ENCODE peak calls at places on chromosomes 1 and 21, in ten cellular contexts. R is heart left ventricle, B is upper lobe of right lung, I is GM23248, T is heart right ventricle, F is colonic mucosa, O is NT2/D1, V is Peyer's patch, M is prostate gland, X is mucosa of descending colon. G is an unnamed sample.

GRCh38 chr1:39919545-39919944 is 17.8 kb upstream of the MYCL start:
- DNase-seq in X (peak; percentile 46), M (peak; percentile 58), I (peak; percentile 78), B (peak; percentile 77), V (no peak), T (no peak), R (no peak), O (peak; percentile 83), F (peak; percentile 48), G (peak; percentile 63)

GRCh38 chr1:209655832-209656231 is 3.6 kb upstream of the LAMB3 start:
- DNase-seq in X (no peak), F (peak; percentile 31), I (peak; percentile 31), O (no peak), R (no peak), T (no peak), V (peak; percentile 65), B (no peak), M (no peak), G (no peak)

GRCh38 chr1:48493970-48494769 is 22.2 kb upstream of the SPATA6 start:
- DNase-seq in M (peak; percentile 51), T (no peak), O (no peak), X (peak; percentile 24), B (no peak), I (peak; percentile 93), R (no peak), V (no peak), F (peak; percentile 34), G (no peak)

GRCh38 chr21:29649370-29649963 is 290.3 kb downstream of the GRIK1 start:
- DNase-seq in F (no peak), I (no peak), V (no peak), T (no peak), X (no peak), R (no peak), B (no peak), O (no peak), M (no peak), G (no peak)

GRCh38 chr1:11918779-11919519 is 7.3 kb downstream of the KIAA2013 start:
- DNase-seq in R (peak; percentile 79), I (peak; percentile 96), F (no peak), X (no peak), M (peak; percentile 62), B (no peak), T (peak; percentile 61), O (no peak), V (no peak), G (no peak)

GRCh38 chr1:110112656-110113055 is 413 bp downstream of the UBL4B start:
- DNase-seq in F (no peak), M (no peak), B (no peak), X (no peak), O (no peak), I (no peak), T (no peak), V (no peak), R (no peak), G (no peak)

GRCh38 chr1:241808265-241808664 is 39.7 kb upstream of the EXO1 start:
- DNase-seq in F (no peak), O (no peak), M (no peak), B (no peak), T (no peak), V (no peak), X (no peak), R (no peak), I (no peak), G (no peak)

GRCh38 chr21:17427831-17428483 is 84.9 kb upstream of the CXADR start:
- DNase-seq in I (no peak), T (no peak), F (no peak), B (no peak), R (no peak), X (no peak), M (no peak), V (no peak), O (no peak), G (no peak)

GRCh38 chr1:117067528-117068370 is 7.6 kb downstream of the TTF2 start:
- DNase-seq in R (peak; percentile 43), B (no peak), V (no peak), I (peak; percentile 80), F (peak; percentile 34), O (peak; percentile 27), T (no peak), X (peak; percentile 42), M (peak; percentile 34), G (no peak)

GRCh38 chr21:42016364-42016985 is 6.3 kb upstream of the ZBTB21 start:
- DNase-seq in I (no peak), V (no peak), O (no peak), M (no peak), X (no peak), T (no peak), B (no peak), F (no peak), R (no peak), G (no peak)

GRCh38 chr21:32172106-32172505 is 106.7 kb downstream of the MIS18A start:
- DNase-seq in F (no peak), X (no peak), O (no peak), M (no peak), I (no peak), B (no peak), V (no peak), T (no peak), R (no peak), G (no peak)

GRCh38 chr21:43206231-43207042 is 37.6 kb downstream of the CRYAA start:
- DNase-seq in I (no peak), X (peak; percentile 10), R (peak; percentile 3), F (peak; percentile 12), V (no peak), B (peak; percentile 53), M (peak; percentile 3), T (no peak), O (no peak), G (no peak)

GRCh38 chr1:92749024-92749634 is 35.8 kb downstream of the EVI5 start:
- DNase-seq in V (no peak), F (peak; percentile 63), X (no peak), R (peak; percentile 16), I (peak; percentile 84), B (no peak), M (peak; percentile 15), T (no peak), O (peak; percentile 13), G (no peak)

DNA sequence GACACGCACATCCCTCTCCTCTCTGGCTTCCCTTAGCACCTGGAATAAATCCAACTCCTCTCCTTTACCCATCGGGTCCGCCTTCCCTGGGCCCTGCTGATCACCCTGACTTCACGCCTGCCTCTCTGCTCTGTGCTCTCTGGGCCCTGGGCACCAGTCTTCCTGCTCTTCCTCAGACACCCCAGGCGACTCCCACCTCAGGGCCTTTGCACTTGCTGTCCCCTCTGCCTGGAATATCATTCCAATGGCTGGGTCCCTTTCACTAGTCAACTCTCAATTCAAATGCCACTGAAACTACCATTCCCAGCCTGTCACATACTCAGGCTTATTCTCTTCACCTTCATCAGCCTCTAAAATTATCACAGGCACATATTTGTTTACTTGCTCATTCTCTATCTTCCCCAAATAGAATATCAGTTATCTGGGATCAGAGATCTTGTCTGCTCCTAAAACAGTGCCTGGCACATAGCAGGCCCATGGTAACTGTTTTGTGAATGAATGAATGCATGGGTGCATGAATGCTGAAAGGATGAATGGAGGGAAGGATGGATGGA is 27.2 kb upstream of the SELENON start:
- DNase-seq in T (no peak), B (no peak), M (no peak), V (no peak), R (no peak), F (no peak), X (no peak), I (no peak), O (no peak), G (no peak)
- H3K4me1 ChIP-seq in T (peaks cover 52% of the 10 kb centered on the region), B (peaks cover 21% of the 10 kb centered on the region), M (peaks cover 35% of the 10 kb centered on the region), V (peaks cover 14% of the 10 kb centered on the region), R (peaks cover 50% of the 10 kb centered on the region), F (peaks cover 16% of the 10 kb centered on the region), X (peaks cover 23% of the 10 kb centered on the region), I (no peaks in the 10 kb centered on the region), O (peaks cover 27% of the 10 kb centered on the region), G (peaks cover 27% of the 10 kb centered on the region)

DNA sequence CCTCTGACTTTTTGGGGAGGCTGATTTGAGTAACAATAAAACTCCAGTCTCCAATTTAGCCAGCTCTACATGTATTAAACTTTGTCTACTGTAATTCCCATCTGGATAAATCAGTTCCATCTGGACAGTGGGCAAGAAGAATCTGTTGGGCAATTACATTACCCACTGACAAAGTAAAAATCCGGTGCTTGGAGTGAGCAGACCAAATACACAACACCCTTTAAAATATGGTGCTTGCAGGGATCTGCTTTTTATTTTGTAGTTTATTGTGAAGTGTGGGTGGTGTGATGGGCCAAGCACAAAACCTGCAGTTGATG is 8.9 kb upstream of the CD55 start:
- DNase-seq in V (no peak), B (no peak), O (no peak), R (no peak), I (peak; percentile 45), M (no peak), T (no peak), X (no peak), F (no peak), G (no peak)
- H3K4me1 ChIP-seq in V (no peaks in the 10 kb centered on the region), B (peaks cover 32% of the 10 kb centered on the region), O (no peaks in the 10 kb centered on the region), R (peaks cover 20% of the 10 kb centered on the region), I (peaks cover 27% of the 10 kb centered on the region), M (no peaks in the 10 kb centered on the region), T (peaks cover 60% of the 10 kb centered on the region), X (peaks cover 16% of the 10 kb centered on the region), F (peaks cover 14% of the 10 kb centered on the region), G (peaks cover 46% of the 10 kb centered on the region)

DNA sequence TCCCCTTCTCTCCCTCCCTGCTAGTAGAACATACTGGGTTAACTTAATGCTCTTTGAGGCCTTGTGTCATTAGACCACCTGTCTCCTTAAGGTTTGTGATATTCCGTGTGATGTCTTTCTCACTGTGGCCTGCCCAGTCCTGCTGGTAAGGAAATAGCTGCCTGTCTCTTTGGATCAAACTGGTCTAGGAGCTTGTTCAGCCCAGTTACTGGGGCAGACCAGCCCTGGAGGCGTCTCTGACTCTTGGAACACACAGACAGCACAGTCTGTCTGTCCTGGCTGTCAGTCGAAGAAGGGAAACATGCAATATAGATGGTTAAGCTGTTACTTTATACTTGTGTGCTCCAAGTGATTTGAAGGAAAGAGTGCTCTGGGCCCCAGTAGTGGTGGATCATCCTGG is 20.4 kb downstream of the PBX1 start:
- DNase-seq in I (no peak), F (no peak), M (no peak), R (no peak), T (no peak), V (no peak), X (no peak), B (no peak), O (no peak), G (no peak)
- H3K4me1 ChIP-seq in I (peaks cover 6% of the 10 kb centered on the region), F (no peaks in the 10 kb centered on the region), M (no peaks in the 10 kb centered on the region), R (peaks cover 57% of the 10 kb centered on the region), T (peaks cover 36% of the 10 kb centered on the region), V (no peaks in the 10 kb centered on the region), X (no peaks in the 10 kb centered on the region), B (no peaks in the 10 kb centered on the region), O (peaks cover 12% of the 10 kb centered on the region), G (peaks cover 9% of the 10 kb centered on the region)

DNA sequence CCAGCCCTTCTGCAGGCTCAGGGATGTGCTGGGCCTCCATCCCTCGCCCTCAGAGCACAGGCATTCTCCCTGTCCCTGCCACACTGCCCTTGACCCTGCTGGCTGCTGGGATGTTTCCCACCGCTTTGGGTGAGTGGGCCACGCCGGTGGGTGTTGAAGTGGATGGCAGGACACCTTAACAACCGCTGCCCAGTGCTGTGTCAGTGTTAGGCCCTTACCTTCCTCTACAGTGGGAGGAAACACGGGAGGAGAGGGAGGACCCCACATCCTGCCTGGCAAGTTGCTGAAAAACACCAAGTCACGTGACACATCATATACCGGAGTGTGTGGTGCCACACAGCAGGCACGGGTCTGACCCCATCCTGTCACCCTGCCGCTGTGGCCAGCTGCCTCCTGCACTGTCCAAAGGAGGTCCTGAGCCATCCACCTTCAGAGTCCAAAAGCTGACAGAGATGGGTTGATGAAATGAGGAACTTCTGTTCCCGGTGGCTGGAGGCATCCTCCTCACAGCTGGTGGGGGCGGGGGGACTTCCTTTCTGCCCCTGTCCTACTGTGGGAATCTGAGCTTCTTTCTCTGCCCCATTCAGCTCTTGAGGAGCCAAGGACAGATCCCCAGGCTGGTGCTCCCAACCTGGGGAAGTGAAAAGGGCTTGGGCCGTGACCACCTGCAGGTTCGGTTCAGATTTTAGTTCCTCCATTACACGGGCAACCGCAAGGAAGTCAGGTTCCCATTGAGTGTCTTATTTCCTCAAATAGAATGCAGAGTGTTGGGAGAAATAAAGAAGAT is 3.2 kb upstream of the THEMIS2 start:
- DNase-seq in X (no peak), O (no peak), T (peak; percentile 26), I (no peak), B (peak; percentile 69), F (no peak), M (no peak), V (peak; percentile 54), R (no peak), G (no peak)
- H3K4me1 ChIP-seq in X (peaks cover 15% of the 10 kb centered on the region), O (peaks cover 16% of the 10 kb centered on the region), T (peaks cover 47% of the 10 kb centered on the region), I (peaks cover 3% of the 10 kb centered on the region), B (peaks cover 27% of the 10 kb centered on the region), F (no peaks in the 10 kb centered on the region), M (no peaks in the 10 kb centered on the region), V (peaks cover 20% of the 10 kb centered on the region), R (peaks cover 4% of the 10 kb centered on the region), G (peaks cover 26% of the 10 kb centered on the region)